ENCODE peak calls at places on chromosomes 16 and 17, in six cellular contexts. Y, F, Q, J, N and H are unnamed samples. For H3K9me3, the result is how much of the 10 kb centered on the place peaks cover.

GRCh38 chr17:67123692-67124091 is 79.3 kb downstream of the CACNG1 start:
- DNase-seq in Y (no peak), F (no peak), Q (no peak), J (no peak), N (no peak), H (no peak)

GRCh38 chr17:6413073-6413472 is 21.8 kb downstream of the AIPL1 start:
- DNase-seq in Y (no peak), F (no peak), Q (peak), J (no peak), N (no peak), H (no peak)

GRCh38 chr17:78668847-78669246 is 91.7 kb upstream of the DNAH17 start:
- DNase-seq in Y (no peak), F (no peak), Q (no peak), J (peak), N (no peak), H (no peak)

GRCh38 chr17:82650723-82651122 is 2.5 kb upstream of the WDR45B start:
- DNase-seq in Y (no peak), F (no peak), Q (no peak), J (no peak), N (no peak), H (no peak)

GRCh38 chr16:56041556-56042140 is 149.6 kb upstream of the GNAO1 start:
- DNase-seq in Y (no peak), F (no peak), Q (peak), J (peak), N (no peak), H (peak)

GRCh38 chr16:921321-921905 is 49.4 kb downstream of the LMF1 start:
- DNase-seq in Y (peak), F (no peak), Q (no peak), J (no peak), N (no peak), H (no peak)

GRCh38 chr17:78824240-78824639 is 16.4 kb downstream of the USP36 start:
- DNase-seq in Y (no peak), F (no peak), Q (no peak), J (no peak), N (no peak), H (no peak)

GRCh38 chr17:73592531-73592961 is 51.7 kb downstream of the SDK2 start:
- DNase-seq in Y (peak), F (no peak), Q (no peak), J (no peak), N (no peak), H (peak)

GRCh38 chr17:32971171-32971570 is 20.5 kb upstream of the SPACA3 start:
- DNase-seq in Y (no peak), F (no peak), Q (peak), J (no peak), N (peak), H (no peak)

GRCh38 chr17:9837551-9838471 is 12.1 kb downstream of the GLP2R start:
- DNase-seq in Y (no peak), F (peak), Q (peak), J (peak), N (no peak), H (no peak)

GRCh38 chr16:26981266-26981938 is 85.3 kb upstream of the C16orf82 start:
- DNase-seq in Y (no peak), F (no peak), Q (no peak), J (no peak), N (no peak), H (no peak)

GRCh38 chr17:28745052-28745776 is 1.4 kb downstream of the TRAF4 start:
- DNase-seq in Y (peak), F (no peak), Q (peak), J (peak), N (no peak), H (peak)

GRCh38 chr17:2704890-2705248 is 6.7 kb downstream of the CLUH start:
- DNase-seq in Y (peak), F (no peak), Q (no peak), J (no peak), N (no peak), H (no peak)

GRCh38 chr16:11915644-11916523 is at the start of gene GSPT1:
- DNase-seq in Y (peak), F (peak), Q (peak), J (peak), N (peak), H (peak)

GRCh38 chr17:61581611-61582349 is 9.2 kb downstream of the NACA2 start:
- DNase-seq in Y (no peak), F (no peak), Q (peak), J (no peak), N (no peak), H (no peak)

GRCh38 chr17:44607836-44608690 is 48.2 kb upstream of the MEIOC start:
- DNase-seq in Y (no peak), F (no peak), Q (no peak), J (no peak), N (no peak), H (peak)

GRCh38 chr16:4032768-4033167 is 83.5 kb downstream of the ADCY9 start:
- DNase-seq in Y (peak), F (peak), Q (no peak), J (peak), N (peak), H (no peak)

GRCh38 chr17:9054611-9055010 is 33.3 kb downstream of the NTN1 start:
- DNase-seq in Y (no peak), F (no peak), Q (no peak), J (no peak), N (no peak), H (no peak)

GRCh38 chr16:78705694-78706093 is 606.2 kb downstream of the WWOX start:
- DNase-seq in Y (no peak), F (no peak), Q (peak), J (no peak), N (no peak), H (no peak)

GRCh38 chr17:1709971-1710806 is at the start of gene TLCD2:
- DNase-seq in Y (peak), F (peak), Q (peak), J (peak), N (peak), H (peak)

GRCh38 chr16:55503726-55504553 is 4.9 kb upstream of the LPCAT2 start:
- DNase-seq in Y (no peak), F (peak), Q (no peak), J (no peak), N (no peak), H (no peak)

GRCh38 chr16:70257391-70257790 is 5.7 kb upstream of the EXOSC6 start:
- DNase-seq in Y (no peak), F (no peak), Q (no peak), J (no peak), N (no peak), H (no peak)

GRCh38 chr16:9125658-9126492 is 34.4 kb downstream of the HAPSTR1 start:
- DNase-seq in Y (no peak), F (no peak), Q (no peak), J (no peak), N (peak), H (no peak)

GRCh38 chr16:9124444-9124843 is 33.0 kb downstream of the HAPSTR1 start:
- DNase-seq in Y (no peak), F (no peak), Q (no peak), J (peak), N (peak), H (no peak)

GRCh38 chr16:9126609-9127008 is 35.2 kb downstream of the HAPSTR1 start:
- DNase-seq in Y (no peak), F (no peak), Q (no peak), J (no peak), N (peak), H (no peak)

GRCh38 chr16:9123871-9124270 is 32.4 kb downstream of the HAPSTR1 start:
- DNase-seq in Y (peak), F (peak), Q (peak), J (peak), N (peak), H (no peak)

GRCh38 chr16:9124908-9125584 is 33.6 kb downstream of the HAPSTR1 start:
- DNase-seq in Y (no peak), F (no peak), Q (no peak), J (peak), N (peak), H (no peak)
- TF ChIP-seq CTCF in Y (no peak), F (no peak), Q (peak), J (no peak), N (no peak), H (no peak)

DNA sequence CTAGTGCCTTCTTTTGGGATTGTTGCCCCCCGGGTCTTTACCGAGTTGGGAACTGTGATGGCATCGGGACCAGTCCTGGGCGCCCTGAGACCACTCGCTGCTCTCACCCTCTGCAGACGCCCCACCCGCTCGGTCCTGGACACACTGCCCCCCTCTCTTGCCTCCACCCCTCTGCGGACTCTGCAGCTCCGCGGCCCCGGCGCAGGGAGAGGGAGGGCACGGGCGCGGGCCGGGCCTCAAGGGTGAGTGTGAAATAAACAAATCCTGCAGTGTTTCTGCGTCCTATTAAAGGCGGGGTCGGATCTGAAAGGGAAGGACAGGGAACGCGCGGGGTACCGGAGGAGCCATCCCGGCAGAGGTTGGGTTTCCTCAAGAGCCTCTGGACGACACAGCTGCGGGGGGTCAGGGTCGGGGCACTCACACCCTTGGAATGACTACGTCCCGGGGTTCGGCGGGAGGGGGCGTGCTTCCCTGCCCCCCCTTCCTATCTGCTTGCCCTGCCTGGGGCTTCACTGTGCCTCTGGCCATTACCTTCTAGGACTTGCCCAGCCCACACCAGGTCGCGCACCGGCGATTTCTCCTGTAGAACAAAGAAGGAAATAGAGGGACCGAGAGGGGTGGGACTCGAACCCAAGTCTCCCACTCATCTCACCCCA is 514 bp upstream of the HSF4 start:
- DNase-seq in Y (no peak), F (no peak), Q (no peak), J (no peak), N (no peak), H (no peak)
- H3K4me3 ChIP-seq in Y (no peak), F (peak), Q (no peak), J (peak), N (no peak), H (peak)

DNA sequence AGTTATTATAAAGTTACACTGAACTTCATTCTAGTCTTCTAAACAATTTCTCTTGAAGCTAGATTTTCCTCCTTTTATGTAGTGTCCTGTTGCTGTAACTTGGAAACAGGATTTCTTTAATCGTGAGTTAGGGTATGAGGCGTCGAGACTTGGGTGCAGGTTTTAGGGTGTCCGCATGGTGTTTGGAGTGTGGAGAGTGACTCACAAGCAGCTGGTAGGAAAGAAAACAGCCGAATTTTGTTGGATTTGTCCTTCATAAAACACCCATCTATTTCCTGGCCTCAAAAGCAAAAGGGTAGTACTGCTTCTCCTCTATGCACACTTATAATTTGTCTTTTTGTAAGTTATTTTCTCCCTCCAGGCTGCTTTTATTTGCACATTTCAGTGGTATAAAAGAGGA is 1.6 kb downstream of the RPTOR start:
- DNase-seq in Y (no peak), F (no peak), Q (peak), J (no peak), N (no peak), H (no peak)
- H3K9me3 ChIP-seq in Y (under half), F (under half), Q (under half), J (under half), N (under half), H (under half)

DNA sequence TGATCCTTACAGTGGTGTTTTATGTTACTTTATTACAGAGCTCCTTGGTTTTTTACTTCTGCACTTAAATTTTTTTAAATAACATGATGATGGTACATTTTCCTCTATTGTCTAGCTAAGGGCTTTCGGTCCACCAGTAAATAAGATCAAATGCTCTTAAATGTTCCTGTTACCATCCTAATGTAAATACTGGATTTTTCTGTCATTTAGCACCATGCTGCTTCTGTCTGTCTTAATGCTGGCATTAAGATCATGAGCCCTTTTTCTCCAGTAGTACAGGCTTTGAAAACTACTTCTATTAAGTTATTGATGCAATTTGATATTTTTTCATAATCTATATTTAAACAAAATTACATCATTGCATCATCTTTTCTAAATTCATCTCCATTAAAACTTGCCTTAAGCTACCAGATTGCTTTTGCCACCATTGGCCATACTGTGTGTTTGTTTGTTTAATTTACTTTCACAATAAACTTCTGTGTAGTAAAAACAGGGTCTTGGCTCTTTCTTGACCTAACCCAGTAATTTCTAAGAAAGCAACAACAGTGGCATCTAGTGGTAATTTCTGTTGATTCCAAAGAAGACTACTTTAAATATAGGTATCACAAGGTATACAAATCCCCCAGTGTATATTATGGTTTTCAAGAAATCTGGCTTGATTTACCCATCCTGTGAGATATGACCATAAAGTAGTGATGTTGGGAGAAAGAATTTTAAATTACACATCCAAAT is 9.0 kb upstream of the PHAF1 start:
- DNase-seq in Y (no peak), F (no peak), Q (peak), J (no peak), N (no peak), H (no peak)
- TF ChIP-seq CTCF in Y (no peak), F (peak), Q (peak), J (no peak), N (no peak), H (no peak)